ENCODE peak calls at places on chromosomes 6 and 20, in eight cellular contexts. L is uterus, P is BJ, J is neural progenitor cell, C is breast epithelium, K is MM.1S, N is heart right ventricle, U is GM23338. E is an unnamed sample. For H3K27me3, the result is how much of the 10 kb centered on the place peaks cover.

GRCh38 chr20:51318058-51318960 is 224.2 kb downstream of the NFATC2 start:
- DNase-seq in L (no peak), P (no peak), J (peak), C (no peak), K (no peak), N (peak), U (peak), E (no peak)

GRCh38 chr6:87152528-87152950 is 2.8 kb upstream of the ZNF292 start:
- DNase-seq in L (no peak), P (no peak), J (peak), C (no peak), K (no peak), N (no peak), U (no peak), E (no peak)

GRCh38 chr6:124741341-124741740 is 220.9 kb upstream of the RNF217 start:
- DNase-seq in L (no peak), P (no peak), J (no peak), C (no peak), K (no peak), N (no peak), U (no peak), E (no peak)

GRCh38 chr6:165010556-165011535 is 298.6 kb downstream of the C6orf118 start:
- DNase-seq in L (no peak), P (no peak), J (peak), C (no peak), K (no peak), N (no peak), U (peak), E (no peak)

GRCh38 chr6:63236398-63236817 is 25.1 kb downstream of the FKBP1C start:
- DNase-seq in L (no peak), P (no peak), J (no peak), C (no peak), K (no peak), N (no peak), U (peak), E (peak)

GRCh38 chr20:19095762-19096161 is 116.7 kb upstream of the SLC24A3 start:
- DNase-seq in L (no peak), P (no peak), J (peak), C (no peak), K (no peak), N (no peak), U (peak), E (no peak)

GRCh38 chr20:17421493-17421892 is 109.7 kb downstream of the BFSP1 start:
- DNase-seq in L (no peak), P (no peak), J (no peak), C (no peak), K (no peak), N (no peak), U (no peak), E (no peak)

GRCh38 chr20:58086763-58087566 is 141.5 kb downstream of the ANKRD60 start:
- DNase-seq in L (no peak), P (no peak), J (peak), C (no peak), K (no peak), N (peak), U (peak), E (no peak)

GRCh38 chr6:39923394-39923793 is 10.9 kb downstream of the MOCS1 start:
- DNase-seq in L (no peak), P (no peak), J (no peak), C (peak), K (no peak), N (peak), U (no peak), E (no peak)

GRCh38 chr6:136669299-136669699 is 119.1 kb upstream of the MAP7 start:
- DNase-seq in L (no peak), P (peak), J (no peak), C (no peak), K (no peak), N (no peak), U (no peak), E (no peak)

GRCh38 chr6:14665827-14666724 is 548.5 kb downstream of the CD83 start:
- DNase-seq in L (no peak), P (peak), J (no peak), C (no peak), K (no peak), N (no peak), U (no peak), E (no peak)

GRCh38 chr6:151399679-151400078 is 8.3 kb upstream of the ZBTB2 start:
- DNase-seq in L (no peak), P (no peak), J (no peak), C (no peak), K (no peak), N (no peak), U (no peak), E (no peak)

GRCh38 chr6:170311696-170312095 is 5.1 kb downstream of the FAM120B start:
- DNase-seq in L (no peak), P (no peak), J (no peak), C (no peak), K (no peak), N (no peak), U (no peak), E (no peak)

GRCh38 chr6:36317623-36318022 is 19.1 kb downstream of the BNIP5 start:
- DNase-seq in L (no peak), P (no peak), J (no peak), C (no peak), K (no peak), N (no peak), U (no peak), E (no peak)

GRCh38 chr6:36313628-36313895 is 23.1 kb downstream of the BNIP5 start:
- DNase-seq in L (no peak), P (no peak), J (no peak), C (no peak), K (no peak), N (no peak), U (no peak), E (no peak)

GRCh38 chr6:36312854-36313627 is 23.6 kb downstream of the BNIP5 start:
- DNase-seq in L (no peak), P (no peak), J (no peak), C (no peak), K (no peak), N (no peak), U (no peak), E (peak)

GRCh38 chr6:36315921-36316320 is 20.8 kb downstream of the BNIP5 start:
- DNase-seq in L (no peak), P (no peak), J (no peak), C (no peak), K (no peak), N (no peak), U (no peak), E (no peak)

DNA sequence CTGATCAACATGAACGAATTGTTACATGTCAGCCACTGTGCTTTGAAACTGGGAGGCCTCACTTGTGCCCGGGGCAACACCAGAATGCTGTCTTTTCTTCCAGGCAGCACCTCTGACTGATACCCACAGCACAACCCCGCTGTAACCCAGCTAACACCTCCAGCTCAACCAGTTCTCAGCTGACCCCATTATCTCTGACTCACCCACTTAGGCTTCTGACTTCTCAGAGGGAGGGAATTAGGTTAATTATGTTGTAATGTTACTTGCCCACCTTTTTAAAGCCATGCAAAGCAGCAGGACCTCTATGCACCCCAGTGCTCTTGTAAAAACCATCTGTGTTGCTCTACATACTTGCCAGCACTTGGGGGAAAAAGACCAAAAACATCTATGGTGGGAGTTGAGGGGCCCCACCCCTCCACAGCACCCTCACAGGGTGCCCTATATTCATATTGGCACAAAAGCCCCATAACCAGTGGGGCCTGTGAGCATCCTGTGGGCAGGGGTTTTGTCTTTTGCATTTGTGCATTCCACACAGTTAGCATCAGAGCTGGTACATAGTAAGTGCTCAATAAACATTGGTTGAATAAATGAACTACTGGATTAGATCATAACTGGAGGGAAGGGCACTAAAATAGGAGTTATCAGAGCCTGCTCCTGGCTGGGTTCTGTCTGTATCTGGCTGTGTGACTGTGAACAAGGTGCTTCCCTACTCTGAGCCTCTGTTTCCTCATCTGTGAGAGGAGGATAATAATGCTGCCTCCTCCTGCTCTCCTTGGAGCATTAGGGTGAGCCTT is 22.3 kb downstream of the BNIP5 start:
- DNase-seq in L (no peak), P (no peak), J (no peak), C (no peak), K (no peak), N (no peak), U (no peak), E (no peak)
- H3K27me3 ChIP-seq in L (under half), P (under half), J (under half), C (under half), K (under half), N (under half), U (under half), E (under half)

DNA sequence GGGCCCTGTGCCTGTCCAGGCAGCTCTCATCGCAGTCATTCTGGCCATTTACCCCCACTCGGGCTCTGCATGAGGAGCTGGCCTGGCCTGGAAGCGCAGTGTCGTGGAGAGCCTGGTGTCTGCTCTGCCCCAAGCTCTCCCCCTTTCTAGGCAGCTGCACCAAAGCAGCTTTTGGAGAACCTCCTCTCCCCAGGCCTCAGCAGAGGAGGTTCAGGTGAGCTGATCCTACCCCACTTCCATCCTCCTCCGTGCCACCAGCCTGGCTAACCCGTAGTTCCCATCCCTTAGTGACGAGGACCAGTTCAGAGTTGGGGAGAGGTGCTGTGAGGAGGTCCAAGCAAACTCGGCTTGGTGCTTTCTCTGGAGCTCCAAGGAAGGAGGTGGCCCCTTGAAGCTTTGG is 30.5 kb upstream of the PHACTR3 start:
- DNase-seq in L (no peak), P (no peak), J (no peak), C (no peak), K (no peak), N (no peak), U (no peak), E (no peak)
- H3K27me3 ChIP-seq in L (under half), P (under half), J (half or more), C (half or more), K (half or more), N (half or more), U (half or more), E (under half)

DNA sequence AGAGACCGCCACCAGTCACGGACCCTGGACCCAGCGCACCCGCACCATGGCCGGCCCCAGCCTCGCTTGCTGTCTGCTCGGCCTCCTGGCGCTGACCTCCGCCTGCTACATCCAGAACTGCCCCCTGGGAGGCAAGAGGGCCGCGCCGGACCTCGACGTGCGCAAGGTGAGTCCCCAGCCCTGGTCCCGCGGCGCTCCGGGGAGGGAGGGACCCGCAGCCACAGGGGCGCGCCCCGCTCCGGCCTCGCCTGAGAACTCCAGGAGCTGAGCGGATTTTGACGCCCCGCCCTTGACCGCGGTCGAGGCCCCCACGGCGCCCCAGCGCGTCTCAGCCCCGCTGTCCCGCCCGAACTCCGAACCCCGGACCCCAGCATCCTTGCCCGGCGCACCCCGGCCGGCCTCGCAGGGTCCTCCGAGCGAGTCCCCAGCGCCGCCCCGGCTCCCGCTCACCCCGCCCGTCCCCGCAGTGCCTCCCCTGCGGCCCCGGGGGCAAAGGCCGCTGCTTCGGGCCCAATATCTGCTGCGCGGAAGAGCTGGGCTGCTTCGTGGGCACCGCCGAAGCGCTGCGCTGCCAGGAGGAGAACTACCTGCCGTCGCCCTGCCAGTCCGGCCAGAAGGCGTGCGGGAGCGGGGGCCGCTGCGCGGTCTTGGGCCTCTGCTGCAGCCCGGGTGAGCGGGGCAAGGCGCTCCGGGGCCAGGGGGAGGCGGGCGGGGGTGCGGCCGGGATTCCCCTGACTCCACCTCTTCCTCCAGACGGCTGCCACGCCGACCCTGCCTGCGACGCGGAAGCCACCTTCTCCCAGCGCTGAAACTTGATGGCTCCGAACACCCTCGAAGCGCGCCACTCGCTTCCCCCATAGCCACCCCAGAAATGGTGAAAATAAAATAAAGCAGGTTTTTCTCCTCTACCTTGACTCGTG is at the start of gene OXT:
- DNase-seq in L (peak), P (no peak), J (peak), C (no peak), K (no peak), N (peak), U (peak), E (no peak)
- H3K27me3 ChIP-seq in L (under half), P (under half), J (under half), C (under half), K (under half), N (under half), U (under half), E (under half)

DNA sequence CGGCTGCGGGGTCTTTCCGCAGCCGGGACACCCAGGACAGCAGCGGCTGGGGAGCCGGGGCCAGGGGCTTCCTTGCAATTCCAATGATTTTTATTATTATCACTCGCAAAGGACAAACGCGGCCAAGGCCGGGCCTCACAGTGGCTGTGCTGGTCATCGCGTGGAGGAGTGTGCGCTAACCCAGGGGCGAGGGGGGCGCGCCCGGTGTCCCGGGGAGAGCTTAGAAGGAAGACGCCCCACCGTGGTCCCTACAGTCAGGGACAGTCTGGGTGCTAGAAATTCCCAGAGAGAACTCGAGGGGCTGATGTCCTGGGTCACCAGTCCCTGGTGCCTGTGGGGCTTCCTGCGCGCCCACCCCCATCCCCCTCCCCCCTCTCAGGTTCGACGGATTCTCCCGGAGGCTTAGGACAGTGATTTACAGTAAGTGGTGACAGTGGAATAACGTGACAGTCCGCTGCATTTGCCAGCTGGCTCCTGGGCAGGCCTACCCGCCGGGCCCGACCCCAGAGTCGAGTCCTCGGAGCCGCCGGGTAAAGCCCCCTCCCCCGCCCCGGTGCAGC is 9.5 kb downstream of the FOXC1 start:
- DNase-seq in L (no peak), P (no peak), J (no peak), C (no peak), K (no peak), N (no peak), U (no peak), E (no peak)
- H3K27me3 ChIP-seq in L (under half), P (under half), J (half or more), C (under half), K (under half), N (half or more), U (half or more), E (under half)

DNA sequence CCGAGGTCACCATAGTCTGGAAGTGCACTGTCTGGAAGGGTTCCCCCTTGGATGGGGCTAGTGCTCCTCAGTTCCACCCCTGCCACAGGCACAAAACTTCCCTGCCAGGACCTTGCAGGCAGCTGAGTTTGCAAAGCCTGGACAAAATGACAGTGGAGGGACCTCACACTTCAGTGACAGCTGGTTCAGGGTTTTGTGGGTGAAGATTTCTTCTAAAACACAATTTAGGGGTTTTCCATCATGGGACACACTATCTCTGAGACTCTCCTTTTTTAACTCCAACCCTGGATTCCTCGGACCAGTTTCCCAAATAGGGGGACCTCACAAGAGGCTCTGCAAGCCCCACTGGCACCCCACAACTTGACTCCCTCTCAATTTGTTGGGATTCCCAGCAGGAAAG is 33.6 kb upstream of the PREX1 start:
- DNase-seq in L (no peak), P (no peak), J (no peak), C (no peak), K (no peak), N (no peak), U (no peak), E (no peak)
- H3K27me3 ChIP-seq in L (under half), P (under half), J (under half), C (under half), K (under half), N (under half), U (under half), E (under half)

E was measured in GM12878.